ENCODE peak calls at places on chromosome 2, in eight cellular contexts. H is body of pancreas; M is gastroesophageal sphincter; X is effector memory CD8-positive, alpha-beta T cell; W is CD4-positive, alpha-beta T cell; A is upper lobe of right lung; Z is GM23338; C is left lung. F is an unnamed sample.

GRCh38 chr2:30341500-30342267 is 105.4 kb upstream of the LCLAT1 start:
- ATAC-seq in A (no peak), Z (no peak), W (no peak), H (no peak), X (no peak), C (no peak), M (no peak), F (no peak)

GRCh38 chr2:168138369-168138768 is 109.0 kb downstream of the STK39 start:
- ATAC-seq in Z (peak), A (peak), W (no peak), X (no peak), M (peak), H (peak), C (no peak), F (peak)

GRCh38 chr2:120044336-120044735 is 31.5 kb downstream of the EPB41L5 start:
- ATAC-seq in W (no peak), Z (no peak), C (no peak), X (no peak), H (no peak), A (no peak), M (no peak), F (no peak)

GRCh38 chr2:166112193-166112605 is 15.6 kb downstream of the SCN1A start:
- ATAC-seq in M (no peak), A (no peak), C (no peak), W (no peak), X (no peak), Z (no peak), H (no peak), F (no peak)

GRCh38 chr2:186241874-186242273 is 244.2 kb upstream of the ZC3H15 start:
- ATAC-seq in W (no peak), X (no peak), C (no peak), M (no peak), Z (no peak), H (no peak), A (no peak), F (no peak)

GRCh38 chr2:55157474-55157884 is 74.6 kb downstream of the CLHC1 start:
- ATAC-seq in C (no peak), Z (peak), X (no peak), W (no peak), A (no peak), M (no peak), H (peak), F (peak)

GRCh38 chr2:156959481-156959880 is 298.0 kb upstream of the GALNT5 start:
- ATAC-seq in H (no peak), M (no peak), Z (no peak), C (no peak), X (no peak), A (peak), W (no peak), F (no peak)

GRCh38 chr2:178718988-178719387 is 88.2 kb downstream of the TTN start:
- ATAC-seq in A (no peak), M (no peak), W (no peak), X (no peak), C (no peak), Z (no peak), H (no peak), F (no peak)

GRCh38 chr2:156110890-156111289 is 221.6 kb downstream of the NR4A2 start:
- ATAC-seq in C (peak), W (peak), M (no peak), Z (peak), A (peak), X (peak), H (peak), F (peak)

GRCh38 chr2:136764397-136765255 is 719 bp upstream of the THSD7B start:
- ATAC-seq in X (no peak), M (peak), A (peak), Z (peak), C (peak), H (peak), W (no peak), F (peak)

GRCh38 chr2:127953128-127953718 is 67.5 kb upstream of the AMMECR1L start:
- ATAC-seq in Z (no peak), W (no peak), C (peak), H (peak), X (no peak), A (peak), M (peak), F (no peak)

GRCh38 chr2:54763636-54764291 is 40.3 kb downstream of the EML6 start:
- ATAC-seq in H (peak), A (peak), X (no peak), Z (peak), W (no peak), C (peak), M (no peak), F (no peak)